ENCODE peak calls at places on chromosomes 2 and 18, in ten cellular contexts. K is adrenal gland, Q is sigmoid colon, M is GM06990, F is endodermal cell, R is left ventricle myocardium inferior, U is fibroblast of lung, D is colonic mucosa, I is HFFc6, X is cardiac fibroblast. N is an unnamed sample.
A peak's percentile ranks its signal among the peaks of the same experiment; 100 is the strongest.

GRCh38 chr2:210475726-210476125 is 833 bp downstream of the LANCL1 start:
- DNase-seq in F (no peak), D (no peak), M (no peak), R (no peak), X (peak; percentile 1), K (no peak), Q (no peak), I (no peak), U (peak; percentile 8), N (no peak)

GRCh38 chr2:132372276-132372675 is 44.3 kb upstream of the GPR39 start:
- DNase-seq in I (no peak), F (no peak), K (no peak), X (no peak), D (no peak), U (no peak), Q (no peak), M (no peak), R (no peak), N (no peak)

GRCh38 chr2:237966250-237966564 is 607 bp upstream of the UBE2F start:
- DNase-seq in K (no peak), I (no peak), X (no peak), F (no peak), M (no peak), D (no peak), R (no peak), U (no peak), Q (no peak), N (no peak)

GRCh38 chr2:177998996-177999395 is 73.6 kb downstream of the PDE11A start:
- DNase-seq in U (no peak), Q (no peak), I (no peak), D (no peak), R (no peak), M (no peak), F (no peak), X (no peak), K (no peak), N (no peak)

GRCh38 chr2:95274291-95275150 is at the start of gene PROM2:
- DNase-seq in X (no peak), K (no peak), M (no peak), F (peak; percentile 91), Q (peak; percentile 53), D (peak; percentile 91), I (no peak), R (no peak), U (no peak), N (no peak)

GRCh38 chr2:176162911-176163654 is 6.0 kb downstream of the HOXD3 start:
- DNase-seq in Q (no peak), M (no peak), I (no peak), R (no peak), U (peak; percentile 70), F (peak; percentile 55), X (no peak), D (no peak), K (no peak), N (no peak)

GRCh38 chr2:7191927-7192326 is 274.7 kb downstream of the RNF144A start:
- DNase-seq in D (no peak), I (peak; percentile 1), Q (no peak), R (no peak), K (no peak), U (peak; percentile 99), X (peak; percentile 77), M (no peak), F (no peak), N (no peak)

GRCh38 chr18:9520666-9521065 is 45.4 kb downstream of the RALBP1 start:
- DNase-seq in K (no peak), M (no peak), R (no peak), X (peak; percentile 41), D (no peak), U (peak; percentile 44), Q (no peak), I (no peak), F (no peak), N (no peak)

GRCh38 chr2:223635080-223635479 is 32.9 kb upstream of the SCG2 start:
- DNase-seq in Q (no peak), M (no peak), F (no peak), I (no peak), U (peak; percentile 21), X (peak; percentile 32), R (no peak), K (no peak), D (no peak), N (no peak)

GRCh38 chr2:29275186-29275585 is 160.0 kb downstream of the CLIP4 start:
- DNase-seq in D (no peak), Q (peak; percentile 14), X (no peak), R (no peak), F (no peak), K (no peak), I (no peak), U (no peak), M (no peak), N (no peak)

GRCh38 chr2:39411186-39411944 is 25.7 kb downstream of the MAP4K3 start:
- DNase-seq in Q (no peak), M (no peak), I (peak; percentile 89), U (peak; percentile 97), X (peak; percentile 62), F (no peak), K (no peak), R (no peak), D (no peak), N (peak; percentile 74)

DNA sequence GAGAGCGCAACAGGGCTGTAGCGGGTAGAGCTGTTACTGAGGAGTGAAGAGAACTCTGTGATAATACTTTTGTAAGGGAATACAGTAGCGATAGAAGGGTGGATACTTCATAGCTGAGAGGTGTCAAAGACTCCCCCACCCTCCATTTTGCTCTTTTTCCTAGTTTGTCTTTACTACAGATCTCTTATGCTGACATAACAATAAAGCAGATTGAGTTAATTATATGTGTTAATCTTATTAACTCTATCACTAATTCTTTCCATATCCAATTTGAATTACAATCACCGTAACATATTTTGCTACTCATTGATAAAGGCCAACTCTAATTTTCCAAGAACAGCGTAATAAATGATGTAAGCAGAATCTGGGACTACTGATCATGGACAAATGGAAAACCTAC is 57.1 kb downstream of the UGP2 start:
- DNase-seq in K (no peak), I (no peak), F (no peak), D (no peak), R (no peak), M (no peak), X (no peak), Q (no peak), U (no peak), N (no peak)
- TF ChIP-seq CTCF in K (no peak), I (no peak), F (no peak), D (no peak), R (no peak), M (no peak), X (no peak), Q (no peak), U (no peak), N (no peak)

DNA sequence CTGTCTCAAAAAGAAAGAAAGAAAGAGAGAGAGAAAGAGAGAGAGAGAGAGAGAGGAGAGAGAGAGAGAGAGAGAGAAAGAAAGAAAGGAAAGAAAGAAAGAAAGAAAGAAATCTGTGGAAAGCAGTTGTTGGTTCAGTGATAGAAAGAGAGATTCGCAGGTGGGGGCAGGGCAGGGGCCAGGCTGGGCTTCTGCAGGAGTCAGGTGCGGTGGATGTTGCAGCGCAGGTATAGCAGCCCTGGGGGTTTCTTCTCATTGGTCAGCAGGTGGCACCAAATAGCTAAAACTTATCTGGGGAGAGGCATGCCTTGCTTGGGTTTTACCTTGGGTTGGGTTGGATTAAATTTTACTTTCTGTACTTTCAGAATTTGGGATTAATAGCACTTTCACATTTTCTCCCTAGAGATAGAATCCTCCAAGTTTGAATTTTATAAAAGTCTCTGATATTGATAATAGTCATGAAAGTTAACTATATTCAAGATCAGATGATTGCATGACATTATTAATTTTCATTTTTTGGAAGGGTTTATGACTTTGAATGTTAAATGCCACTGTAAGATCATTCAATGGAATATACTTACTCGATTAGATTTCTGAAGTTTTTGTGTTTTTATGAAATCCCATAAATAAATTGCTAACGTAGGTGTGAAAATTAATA is 66.6 kb downstream of the SPTBN1 start:
- DNase-seq in U (peak; percentile 45), K (peak; percentile 60), F (peak; percentile 90), M (peak; percentile 42), Q (no peak), X (peak; percentile 61), R (no peak), I (peak; percentile 20), D (peak; percentile 83), N (no peak)
- TF ChIP-seq CTCF in U (peak; percentile 61), K (peak; percentile 43), F (peak; percentile 92), M (peak; percentile 68), Q (peak; percentile 54), X (peak; percentile 62), R (peak; percentile 71), I (peak; percentile 77), D (peak; percentile 62), N (peak; percentile 80)

GRCh38 chr2:169042856-169043255 is 11.7 kb upstream of the ABCB11 start:
- DNase-seq in F (no peak), R (no peak), M (no peak), K (no peak), Q (no peak), U (no peak), X (no peak), I (no peak), D (no peak), N (no peak)

GRCh38 chr2:169038338-169038757 is 7.2 kb upstream of the ABCB11 start:
- DNase-seq in R (no peak), I (no peak), Q (no peak), U (peak; percentile 72), D (no peak), F (no peak), X (peak; percentile 58), M (peak; percentile 25), K (no peak), N (no peak)

GRCh38 chr2:169039702-169040101 is 8.6 kb upstream of the ABCB11 start:
- DNase-seq in M (no peak), R (no peak), I (no peak), D (no peak), Q (no peak), X (no peak), U (no peak), F (no peak), K (no peak), N (no peak)

GRCh38 chr2:169036717-169037450 is 5.8 kb upstream of the ABCB11 start:
- DNase-seq in K (no peak), U (no peak), R (no peak), Q (no peak), D (no peak), X (no peak), I (no peak), M (no peak), F (no peak), N (no peak)

GRCh38 chr2:169041594-169041993 is 10.5 kb upstream of the ABCB11 start:
- DNase-seq in M (no peak), D (no peak), Q (no peak), F (no peak), U (no peak), I (no peak), R (no peak), X (no peak), K (no peak), N (no peak)
- TF ChIP-seq CTCF in M (no peak), D (no peak), Q (no peak), F (no peak), U (no peak), I (no peak), R (no peak), X (no peak), K (no peak), N (no peak)

DNA sequence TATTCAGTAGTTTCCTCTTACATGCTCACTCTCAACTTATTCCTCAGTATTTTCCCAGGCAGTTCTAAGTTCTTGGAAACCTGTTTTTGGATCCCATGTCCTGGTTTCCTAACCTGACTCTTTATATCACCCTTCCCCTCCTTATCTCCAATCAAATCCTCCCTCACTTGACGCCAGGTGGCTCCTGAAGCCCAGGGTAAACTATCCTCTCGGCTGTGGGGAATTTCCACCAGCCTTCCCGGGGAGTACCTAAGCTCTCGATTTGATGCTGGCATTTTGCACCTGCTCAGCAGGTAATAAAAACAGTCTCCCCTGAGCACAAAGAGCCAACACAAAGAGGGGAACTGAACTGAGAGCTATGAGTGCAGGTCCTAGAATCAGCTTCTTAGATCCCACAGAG is 538.0 kb downstream of the SLC4A3 start:
- DNase-seq in I (no peak), M (no peak), X (no peak), Q (no peak), D (peak; percentile 27), R (no peak), U (no peak), F (peak; percentile 87), K (no peak), N (no peak)
- TF ChIP-seq CTCF in I (no peak), M (no peak), X (no peak), Q (no peak), D (peak; percentile 23), R (no peak), U (no peak), F (peak; percentile 77), K (no peak), N (no peak)

N was measured in Panc1.